ENCODE peak calls at places on chromosomes 12 and 14, in seven cellular contexts. X, Z, G, Q, C, B and N are unnamed samples. For H3K4me1, the result is how much of the 10 kb centered on the place peaks cover.

GRCh38 chr14:37559386-37559785 is 35.7 kb downstream of the FOXA1 start:
- DNase-seq in Q (no peak), Z (no peak), C (no peak), X (peak), G (no peak), B (no peak), N (no peak)

GRCh38 chr14:23544511-23545447 is 6.8 kb downstream of the ZFHX2 start:
- DNase-seq in X (no peak), C (no peak), G (no peak), Q (no peak), B (no peak), Z (no peak), N (peak)

GRCh38 chr12:116026768-116027550 is 250.5 kb downstream of the MED13L start:
- DNase-seq in G (no peak), Q (no peak), X (no peak), B (no peak), C (no peak), Z (peak), N (no peak)

GRCh38 chr12:69052613-69053408 is 119.8 kb upstream of the CPM start:
- DNase-seq in C (peak), G (no peak), Q (no peak), Z (peak), X (peak), B (peak), N (no peak)

GRCh38 chr12:124734224-124734788 is 129.4 kb downstream of the SCARB1 start:
- DNase-seq in X (peak), G (no peak), C (no peak), Z (no peak), B (peak), Q (no peak), N (no peak)

GRCh38 chr12:94818970-94819369 is 168.6 kb upstream of the TMCC3 start:
- DNase-seq in Z (no peak), Q (no peak), C (no peak), X (no peak), G (no peak), B (no peak), N (no peak)

GRCh38 chr14:99854831-99855230 is 61.6 kb downstream of the EML1 start:
- DNase-seq in C (no peak), B (no peak), Q (no peak), G (no peak), X (no peak), Z (no peak), N (no peak)

GRCh38 chr12:76310110-76310509 is 38.1 kb downstream of the BBS10 start:
- DNase-seq in C (peak), Z (peak), X (peak), Q (no peak), B (no peak), G (no peak), N (no peak)

GRCh38 chr12:75011120-75011519 is 198.5 kb downstream of the KCNC2 start:
- DNase-seq in X (no peak), G (no peak), C (no peak), Q (no peak), Z (peak), B (no peak), N (no peak)

GRCh38 chr12:124861492-124861891 is 2.2 kb downstream of the SCARB1 start:
- DNase-seq in Q (no peak), Z (peak), G (no peak), B (no peak), X (no peak), C (no peak), N (peak)

GRCh38 chr12:120640840-120641833 is 711 bp downstream of the CABP1 start:
- DNase-seq in Q (peak), X (peak), G (no peak), C (no peak), Z (peak), B (peak), N (peak)

GRCh38 chr12:7017870-7018349 is 366 bp downstream of the LPCAT3 start:
- DNase-seq in X (peak), B (no peak), C (peak), Z (peak), Q (peak), G (no peak), N (no peak)

GRCh38 chr14:63840981-63841380 is 11.8 kb upstream of the SYNE2 start:
- DNase-seq in B (peak), X (no peak), Q (no peak), C (no peak), Z (peak), G (no peak), N (peak)

GRCh38 chr12:30613119-30613830 is 82.4 kb downstream of the IPO8 start:
- DNase-seq in B (peak), Z (no peak), C (no peak), X (peak), Q (no peak), G (no peak), N (no peak)

GRCh38 chr12:116247377-116247776 is 30.1 kb downstream of the MED13L start:
- DNase-seq in B (no peak), X (peak), Z (no peak), Q (no peak), G (no peak), C (no peak), N (no peak)

GRCh38 chr12:70149665-70150064 is 93.6 kb upstream of the CNOT2 start:
- DNase-seq in Z (no peak), C (no peak), X (no peak), Q (no peak), G (no peak), B (no peak), N (no peak)

GRCh38 chr12:33432992-33433391 is 6.6 kb downstream of the SYT10 start:
- DNase-seq in B (no peak), C (no peak), Z (no peak), G (no peak), Q (no peak), X (no peak), N (no peak)

GRCh38 chr12:64792128-64792527 is 32.3 kb upstream of the TBC1D30 start:
- DNase-seq in Z (no peak), C (no peak), B (no peak), X (no peak), Q (no peak), G (no peak), N (no peak)

GRCh38 chr12:49909328-49909727 is 5.6 kb upstream of the FAIM2 start:
- DNase-seq in G (no peak), Z (no peak), B (no peak), C (no peak), X (no peak), Q (no peak), N (no peak)

GRCh38 chr14:78356406-78356805 is 186.2 kb downstream of the NRXN3 start:
- DNase-seq in G (no peak), B (no peak), Z (no peak), C (no peak), Q (no peak), X (no peak), N (no peak)

GRCh38 chr14:68791078-68791983 is 1.5 kb downstream of the ZFP36L1 start:
- DNase-seq in Z (peak), C (no peak), B (no peak), Q (no peak), G (peak), X (no peak), N (peak)

GRCh38 chr14:32192712-32193373 is 9.0 kb upstream of the RNU6-7 start:
- DNase-seq in C (no peak), Z (no peak), Q (peak), X (no peak), G (no peak), B (no peak), N (no peak)

GRCh38 chr12:105561981-105562726 is 231.7 kb downstream of the C12orf75 start:
- DNase-seq in G (peak), Q (no peak), B (no peak), X (peak), C (peak), Z (peak), N (peak)

GRCh38 chr12:115421796-115422709 is 738.1 kb upstream of the TBX3 start:
- DNase-seq in B (peak), G (no peak), C (no peak), Q (no peak), Z (no peak), X (no peak), N (no peak)

GRCh38 chr12:67077617-67078016 is 191.5 kb upstream of the CAND1 start:
- DNase-seq in X (peak), G (no peak), B (no peak), C (no peak), Q (no peak), Z (peak), N (no peak)

GRCh38 chr12:4118017-4118510 is 155.5 kb upstream of the CCND2 start:
- DNase-seq in G (peak), C (no peak), Q (no peak), Z (no peak), X (peak), B (no peak), N (peak)

GRCh38 chr14:92578511-92578910 is 64.9 kb downstream of the RIN3 start:
- DNase-seq in Z (peak), X (peak), G (no peak), C (no peak), B (no peak), Q (no peak), N (no peak)

GRCh38 chr12:13437541-13437940 is 241.0 kb downstream of the EMP1 start:
- DNase-seq in Z (no peak), G (no peak), B (no peak), X (no peak), C (no peak), Q (no peak), N (no peak)

GRCh38 chr12:116559330-116560080 is at the start of gene MAP1LC3B2:
- DNase-seq in Q (no peak), X (peak), Z (peak), G (no peak), C (no peak), B (peak), N (peak)

GRCh38 chr14:103315368-103315911 is 18.6 kb upstream of the EIF5 start:
- DNase-seq in B (peak), G (peak), Q (no peak), C (no peak), X (peak), Z (no peak), N (no peak)

GRCh38 chr14:75811136-75811839 is 150.2 kb downstream of the TTLL5 start:
- DNase-seq in C (no peak), B (no peak), X (no peak), G (no peak), Q (no peak), Z (no peak), N (no peak)

GRCh38 chr12:49868449-49868848 is 25.5 kb upstream of the BCDIN3D start:
- DNase-seq in X (no peak), B (no peak), Z (no peak), Q (no peak), G (no peak), C (no peak), N (no peak)

GRCh38 chr12:117141097-117141898 is 42.1 kb upstream of the TESC start:
- DNase-seq in B (no peak), Q (no peak), X (no peak), Z (no peak), C (no peak), G (no peak), N (no peak)

DNA sequence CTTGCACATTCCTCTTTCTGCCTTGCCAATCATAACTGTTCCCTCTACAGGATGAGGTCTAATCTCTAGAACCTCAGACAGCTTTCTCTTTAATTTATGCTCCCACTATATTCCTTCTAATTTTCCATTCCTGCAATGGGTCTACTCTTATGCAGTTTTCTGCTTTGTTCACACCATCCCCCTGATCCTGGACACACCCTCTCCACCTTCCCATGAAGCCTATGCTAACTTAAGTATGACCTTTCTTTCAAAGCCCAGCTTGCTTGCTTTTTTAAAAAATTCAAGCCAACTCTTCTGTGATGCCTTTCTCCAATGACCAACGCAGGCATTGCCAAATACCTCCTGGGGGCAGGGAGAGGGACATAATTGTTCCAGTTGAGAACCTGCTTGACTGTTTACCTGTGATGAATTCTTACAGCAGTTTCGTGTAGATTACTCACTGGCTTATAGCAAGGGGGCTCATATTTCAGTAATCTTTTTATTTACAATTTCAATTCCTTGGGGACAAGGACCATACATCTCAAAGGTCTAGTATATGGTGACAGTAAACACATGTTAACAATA is 7.8 kb downstream of the SLC38A1 start:
- DNase-seq in G (no peak), Q (no peak), X (no peak), C (no peak), B (no peak), Z (peak), N (no peak)
- H3K4me1 ChIP-seq in G (half or more), Q (under half), X (under half), C (half or more), B (half or more), Z (half or more), N (under half)

DNA sequence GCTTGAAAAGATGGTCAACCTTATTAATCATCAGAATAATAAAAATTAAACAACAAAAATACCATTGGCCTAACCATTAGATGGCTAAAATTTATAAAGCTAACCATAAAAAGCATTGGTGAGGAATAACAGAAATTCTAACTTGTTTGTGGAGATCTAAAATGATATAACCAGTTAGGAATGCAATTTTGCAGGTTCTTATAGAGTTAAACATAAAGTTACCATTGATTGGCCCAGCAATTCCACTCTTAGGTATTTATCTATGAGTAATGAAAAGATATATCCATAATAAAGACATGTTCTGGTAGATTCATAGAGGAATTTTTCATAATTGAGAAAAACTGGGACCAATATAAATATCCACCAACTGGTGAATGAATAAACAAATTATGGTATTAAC is 1098.6 kb downstream of the FSCB start:
- DNase-seq in C (no peak), Z (peak), X (no peak), B (no peak), Q (no peak), G (no peak), N (no peak)
- TF ChIP-seq CTCF in C (no peak), Z (no peak), X (no peak), B (no peak), Q (no peak), G (no peak), N (no peak)

DNA sequence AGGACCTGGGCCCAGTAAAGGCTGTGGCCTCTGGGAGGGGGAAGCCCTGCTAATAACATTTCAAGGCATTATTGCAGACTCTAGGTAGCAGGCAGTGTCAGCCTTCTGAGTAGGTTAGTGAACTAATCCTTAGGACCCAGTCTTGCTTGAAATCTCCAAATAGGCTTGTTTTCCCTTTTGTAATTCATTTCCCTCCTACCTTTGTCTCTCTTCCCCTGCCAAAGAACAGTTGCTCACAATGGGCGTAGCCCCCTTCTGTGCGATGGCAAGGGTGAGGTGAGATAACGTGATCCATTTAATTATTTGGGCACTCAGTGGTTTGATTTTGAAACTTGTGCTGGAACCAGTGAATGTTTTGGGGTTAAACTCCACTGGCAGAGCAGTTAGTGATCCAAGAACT is 10.9 kb downstream of the PELI2 start:
- DNase-seq in X (no peak), C (no peak), G (no peak), Q (no peak), Z (no peak), B (no peak), N (no peak)
- H3K4me1 ChIP-seq in X (under half), C (under half), G (under half), Q (under half), Z (under half), B (under half), N (under half)

GRCh38 chr12:90253142-90253541 is 544.5 kb upstream of the ATP2B1 start:
- DNase-seq in Z (no peak), C (no peak), G (no peak), X (no peak), Q (no peak), B (no peak), N (no peak)

GRCh38 chr12:90257927-90258624 is 549.4 kb upstream of the ATP2B1 start:
- DNase-seq in C (no peak), Q (no peak), G (no peak), B (no peak), X (no peak), Z (no peak), N (no peak)

GRCh38 chr12:90250766-90251165 is 542.1 kb upstream of the ATP2B1 start:
- DNase-seq in Q (no peak), B (no peak), G (no peak), X (no peak), Z (peak), C (no peak), N (no peak)

GRCh38 chr12:90250041-90250440 is 541.4 kb upstream of the ATP2B1 start:
- DNase-seq in G (no peak), B (no peak), Q (no peak), Z (peak), X (no peak), C (no peak), N (no peak)

GRCh38 chr12:90253674-90254181 is 545.1 kb upstream of the ATP2B1 start:
- DNase-seq in B (no peak), X (peak), Z (peak), Q (peak), G (peak), C (no peak), N (peak)
- TF ChIP-seq CTCF in B (no peak), X (peak), Z (peak), Q (peak), G (peak), C (no peak), N (no peak)

DNA sequence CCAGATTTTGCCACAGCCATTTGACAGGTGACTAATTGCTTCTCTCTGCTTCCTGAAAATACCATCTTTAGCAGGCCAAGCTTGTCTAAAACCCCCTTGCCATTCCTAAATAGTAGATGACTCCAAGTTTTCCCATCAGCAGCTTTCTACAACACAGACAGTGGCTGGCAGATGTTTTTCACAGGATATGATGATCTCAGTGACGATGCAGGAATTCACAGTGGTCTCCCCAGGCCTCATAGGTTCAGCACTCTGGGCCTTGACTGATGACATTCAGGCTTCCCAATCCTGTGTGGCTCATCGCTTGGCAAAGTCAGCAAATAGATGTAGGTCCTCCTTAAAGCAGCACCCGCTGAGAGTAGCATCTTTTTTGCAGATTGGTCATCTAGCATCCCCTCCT is 215.9 kb upstream of the RGS6 start:
- DNase-seq in B (no peak), G (no peak), X (peak), C (no peak), Z (no peak), Q (no peak), N (no peak)
- H3K4me1 ChIP-seq in B (under half), G (under half), X (under half), C (under half), Z (under half), Q (half or more), N (under half)

GRCh38 chr12:401235-402126 is at the start of gene CCDC77:
- DNase-seq in Z (peak), G (peak), Q (peak), B (peak), X (peak), C (peak), N (peak)
- TF ChIP-seq CTCF in Z (no peak), G (peak), Q (peak), B (peak), X (peak), C (no peak), N (peak)

GRCh38 chr12:43278268-43278832 is 273.7 kb downstream of the ADAMTS20 start:
- DNase-seq in Z (peak), C (no peak), B (no peak), X (no peak), G (no peak), Q (no peak), N (no peak)

GRCh38 chr12:43281563-43281962 is 270.4 kb downstream of the ADAMTS20 start:
- DNase-seq in Q (peak), C (no peak), B (no peak), X (no peak), Z (no peak), G (no peak), N (no peak)

GRCh38 chr12:43282106-43282505 is 269.9 kb downstream of the ADAMTS20 start:
- DNase-seq in Q (peak), G (no peak), B (no peak), C (no peak), X (peak), Z (peak), N (no peak)

GRCh38 chr12:43273467-43273866 is 278.5 kb downstream of the ADAMTS20 start:
- DNase-seq in Z (peak), G (no peak), C (no peak), X (peak), Q (no peak), B (no peak), N (no peak)

DNA sequence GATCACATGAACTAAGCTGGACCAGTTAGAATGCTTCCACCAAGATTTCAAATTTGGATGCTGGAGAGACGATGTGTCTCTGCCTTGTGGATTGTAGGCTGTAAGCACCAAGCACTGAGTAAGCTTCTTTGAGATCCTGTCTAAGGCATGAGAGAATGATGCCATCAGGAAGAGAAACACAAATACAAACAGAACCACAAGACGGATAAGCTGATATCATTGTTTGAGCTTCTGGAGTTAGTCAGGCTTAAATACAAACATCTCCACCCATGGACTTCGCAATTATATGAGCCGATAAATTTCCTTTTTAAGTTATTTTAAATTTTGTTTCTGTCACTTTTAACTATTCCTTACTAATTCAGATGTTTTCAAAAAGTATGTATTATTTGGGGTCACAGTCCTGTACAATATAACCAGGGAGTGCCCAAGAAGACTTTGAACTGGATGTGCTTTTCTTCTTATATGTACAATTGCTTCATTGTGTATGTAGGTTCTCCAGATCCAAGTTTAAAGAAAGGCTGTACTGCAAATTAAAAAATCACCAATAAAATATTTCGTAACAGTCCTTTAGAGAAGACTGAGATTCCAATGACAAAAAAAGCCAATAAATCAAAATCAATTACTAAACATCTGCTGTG is 274.3 kb downstream of the ADAMTS20 start:
- DNase-seq in X (peak), Q (no peak), C (peak), Z (peak), G (no peak), B (no peak), N (no peak)
- H3K4me1 ChIP-seq in X (under half), Q (under half), C (under half), Z (under half), G (under half), B (under half), N (under half)

DNA sequence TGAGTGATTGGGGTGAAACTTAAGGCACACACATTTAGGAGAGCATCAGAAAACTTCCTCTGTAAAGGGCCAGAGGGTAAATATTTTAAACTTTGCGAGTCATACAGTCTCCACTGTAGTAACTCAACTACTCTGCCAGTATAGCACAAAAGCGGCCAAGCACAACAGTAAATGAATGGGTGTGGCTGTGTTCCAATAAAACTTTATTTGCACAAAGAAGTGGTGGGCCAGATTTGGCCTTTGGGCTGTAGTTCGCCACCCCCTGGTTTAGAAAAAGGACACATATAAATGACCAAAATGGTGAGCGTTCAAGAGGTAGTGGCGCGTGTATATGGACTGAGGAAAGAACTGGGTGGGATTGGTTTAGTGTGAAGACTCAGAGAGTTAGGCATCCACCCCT is 109.9 kb downstream of the CALM1 start:
- DNase-seq in C (no peak), Z (peak), B (no peak), G (no peak), Q (no peak), X (no peak), N (no peak)
- TF ChIP-seq CTCF in C (no peak), Z (no peak), B (no peak), G (no peak), Q (no peak), X (no peak), N (no peak)